ENCODE peak calls at places on chromosomes 12 and 14, in seven cellular contexts. One of them, this sample, is unnamed.
A peak's percentile ranks its signal among the peaks of the same experiment; 100 is the strongest.

GRCh38 chr12:124740691-124741137 is 123.0 kb downstream of the SCARB1 start:
- DNase-seq in lower leg skin: no peak
- DNase-seq in thoracic aorta: no peak
- DNase-seq in lung: no peak
- DNase-seq in fibroblast of pulmonary artery: peak; percentile 60
- DNase-seq in stomach: peak; percentile 78
- DNase-seq in mesothelial cell of epicardium: no peak
- DNase-seq in this sample: no peak

GRCh38 chr14:67457782-67458181 is 30.7 kb downstream of the TMEM229B start:
- DNase-seq in lower leg skin: no peak
- DNase-seq in thoracic aorta: no peak
- DNase-seq in lung: no peak
- DNase-seq in fibroblast of pulmonary artery: no peak
- DNase-seq in stomach: peak; percentile 31
- DNase-seq in mesothelial cell of epicardium: no peak
- DNase-seq in this sample: no peak

GRCh38 chr12:117498256-117498655 is 136.8 kb upstream of the NOS1 start:
- DNase-seq in lower leg skin: no peak
- DNase-seq in thoracic aorta: no peak
- DNase-seq in lung: no peak
- DNase-seq in fibroblast of pulmonary artery: no peak
- DNase-seq in stomach: no peak
- DNase-seq in mesothelial cell of epicardium: no peak
- DNase-seq in this sample: no peak

GRCh38 chr14:99254391-99255009 is 17.5 kb downstream of the BCL11B start:
- DNase-seq in lower leg skin: no peak
- DNase-seq in thoracic aorta: no peak
- DNase-seq in lung: no peak
- DNase-seq in fibroblast of pulmonary artery: no peak
- DNase-seq in stomach: no peak
- DNase-seq in mesothelial cell of epicardium: no peak
- DNase-seq in this sample: no peak

GRCh38 chr12:4211372-4211771 is 62.2 kb upstream of the CCND2 start:
- DNase-seq in lower leg skin: no peak
- DNase-seq in thoracic aorta: no peak
- DNase-seq in lung: no peak
- DNase-seq in fibroblast of pulmonary artery: no peak
- DNase-seq in stomach: no peak
- DNase-seq in mesothelial cell of epicardium: no peak
- DNase-seq in this sample: no peak

GRCh38 chr14:58966991-58967390 is 221.5 kb upstream of the DAAM1 start:
- DNase-seq in lower leg skin: no peak
- DNase-seq in thoracic aorta: no peak
- DNase-seq in lung: no peak
- DNase-seq in fibroblast of pulmonary artery: no peak
- DNase-seq in stomach: no peak
- DNase-seq in mesothelial cell of epicardium: no peak
- DNase-seq in this sample: no peak

GRCh38 chr12:50533203-50533584 is 28.4 kb downstream of the DIP2B start:
- DNase-seq in lower leg skin: no peak
- DNase-seq in thoracic aorta: no peak
- DNase-seq in lung: no peak
- DNase-seq in fibroblast of pulmonary artery: peak; percentile 41
- DNase-seq in stomach: no peak
- DNase-seq in mesothelial cell of epicardium: no peak
- DNase-seq in this sample: no peak

GRCh38 chr14:105495101-105495989 is 4.3 kb downstream of the TEDC1 start:
- DNase-seq in lower leg skin: no peak
- DNase-seq in thoracic aorta: no peak
- DNase-seq in lung: no peak
- DNase-seq in fibroblast of pulmonary artery: no peak
- DNase-seq in stomach: no peak
- DNase-seq in mesothelial cell of epicardium: no peak
- DNase-seq in this sample: peak; percentile 11

GRCh38 chr12:111628505-111629260 is 29.6 kb upstream of the ATXN2 start:
- DNase-seq in lower leg skin: no peak
- DNase-seq in thoracic aorta: no peak
- DNase-seq in lung: no peak
- DNase-seq in fibroblast of pulmonary artery: no peak
- DNase-seq in stomach: no peak
- DNase-seq in mesothelial cell of epicardium: no peak
- DNase-seq in this sample: no peak

GRCh38 chr12:75706786-75707605 is 195.6 kb upstream of the KRR1 start:
- DNase-seq in lower leg skin: no peak
- DNase-seq in thoracic aorta: no peak
- DNase-seq in lung: no peak
- DNase-seq in fibroblast of pulmonary artery: peak; percentile 86
- DNase-seq in stomach: no peak
- DNase-seq in mesothelial cell of epicardium: no peak
- DNase-seq in this sample: no peak

GRCh38 chr12:109888179-109889020 is 8.1 kb upstream of the GLTP start:
- DNase-seq in lower leg skin: peak; percentile 54
- DNase-seq in thoracic aorta: no peak
- DNase-seq in lung: no peak
- DNase-seq in fibroblast of pulmonary artery: peak; percentile 87
- DNase-seq in stomach: no peak
- DNase-seq in mesothelial cell of epicardium: no peak
- DNase-seq in this sample: peak; percentile 25

GRCh38 chr12:92363295-92364146 is 217.9 kb upstream of the BTG1 start:
- DNase-seq in lower leg skin: peak; percentile 39
- DNase-seq in thoracic aorta: no peak
- DNase-seq in lung: no peak
- DNase-seq in fibroblast of pulmonary artery: peak; percentile 3
- DNase-seq in stomach: no peak
- DNase-seq in mesothelial cell of epicardium: no peak
- DNase-seq in this sample: peak; percentile 35

GRCh38 chr12:26566670-26567069 is 266.3 kb downstream of the ITPR2 start:
- DNase-seq in lower leg skin: no peak
- DNase-seq in thoracic aorta: no peak
- DNase-seq in lung: no peak
- DNase-seq in fibroblast of pulmonary artery: no peak
- DNase-seq in stomach: no peak
- DNase-seq in mesothelial cell of epicardium: no peak
- DNase-seq in this sample: no peak

GRCh38 chr12:67630373-67631088 is 18.0 kb upstream of the DYRK2 start:
- DNase-seq in lower leg skin: peak; percentile 29
- DNase-seq in thoracic aorta: no peak
- DNase-seq in lung: no peak
- DNase-seq in fibroblast of pulmonary artery: peak; percentile 17
- DNase-seq in stomach: peak; percentile 45
- DNase-seq in mesothelial cell of epicardium: no peak
- DNase-seq in this sample: no peak

GRCh38 chr12:69052613-69053408 is 119.8 kb upstream of the CPM start:
- DNase-seq in lower leg skin: no peak
- DNase-seq in thoracic aorta: no peak
- DNase-seq in lung: peak; percentile 40
- DNase-seq in fibroblast of pulmonary artery: peak; percentile 82
- DNase-seq in stomach: no peak
- DNase-seq in mesothelial cell of epicardium: peak; percentile 40
- DNase-seq in this sample: no peak

GRCh38 chr12:69824956-69825355 is at the start of gene MYRFL:
- DNase-seq in lower leg skin: no peak
- DNase-seq in thoracic aorta: no peak
- DNase-seq in lung: no peak
- DNase-seq in fibroblast of pulmonary artery: no peak
- DNase-seq in stomach: no peak
- DNase-seq in mesothelial cell of epicardium: no peak
- DNase-seq in this sample: no peak

GRCh38 chr12:42143401-42144173 is 1.1 kb downstream of the GXYLT1 start:
- DNase-seq in lower leg skin: no peak
- DNase-seq in thoracic aorta: no peak
- DNase-seq in lung: no peak
- DNase-seq in fibroblast of pulmonary artery: peak; percentile 43
- DNase-seq in stomach: no peak
- DNase-seq in mesothelial cell of epicardium: no peak
- DNase-seq in this sample: no peak

GRCh38 chr12:15772405-15773018 is 16.7 kb downstream of the EPS8 start:
- DNase-seq in lower leg skin: no peak
- DNase-seq in thoracic aorta: no peak
- DNase-seq in lung: no peak
- DNase-seq in fibroblast of pulmonary artery: peak; percentile 47
- DNase-seq in stomach: no peak
- DNase-seq in mesothelial cell of epicardium: no peak
- DNase-seq in this sample: no peak

GRCh38 chr12:12399161-12399560 is 42.3 kb downstream of the BORCS5 start:
- DNase-seq in lower leg skin: no peak
- DNase-seq in thoracic aorta: no peak
- DNase-seq in lung: no peak
- DNase-seq in fibroblast of pulmonary artery: no peak
- DNase-seq in stomach: no peak
- DNase-seq in mesothelial cell of epicardium: no peak
- DNase-seq in this sample: no peak

GRCh38 chr12:12398026-12398859 is 41.4 kb downstream of the BORCS5 start:
- DNase-seq in lower leg skin: peak; percentile 77
- DNase-seq in thoracic aorta: peak; percentile 39
- DNase-seq in lung: peak; percentile 63
- DNase-seq in fibroblast of pulmonary artery: peak; percentile 98
- DNase-seq in stomach: no peak
- DNase-seq in mesothelial cell of epicardium: no peak
- DNase-seq in this sample: peak; percentile 79

GRCh38 chr12:12397184-12397583 is 40.3 kb downstream of the BORCS5 start:
- DNase-seq in lower leg skin: no peak
- DNase-seq in thoracic aorta: no peak
- DNase-seq in lung: no peak
- DNase-seq in fibroblast of pulmonary artery: no peak
- DNase-seq in stomach: no peak
- DNase-seq in mesothelial cell of epicardium: no peak
- DNase-seq in this sample: no peak

GRCh38 chr12:12400793-12401192 is 43.9 kb downstream of the BORCS5 start:
- DNase-seq in lower leg skin: no peak
- DNase-seq in thoracic aorta: no peak
- DNase-seq in lung: no peak
- DNase-seq in fibroblast of pulmonary artery: no peak
- DNase-seq in stomach: no peak
- DNase-seq in mesothelial cell of epicardium: no peak
- DNase-seq in this sample: no peak

GRCh38 chr12:12399906-12400305 is 43.0 kb downstream of the BORCS5 start:
- DNase-seq in lower leg skin: no peak
- DNase-seq in thoracic aorta: no peak
- DNase-seq in lung: no peak
- DNase-seq in fibroblast of pulmonary artery: no peak
- DNase-seq in stomach: no peak
- DNase-seq in mesothelial cell of epicardium: no peak
- DNase-seq in this sample: no peak
- TF ChIP-seq CTCF in lower leg skin: no peak
- TF ChIP-seq CTCF in thoracic aorta: no peak
- TF ChIP-seq CTCF in lung: no peak
- TF ChIP-seq CTCF in fibroblast of pulmonary artery: no peak
- TF ChIP-seq CTCF in stomach: no peak
- TF ChIP-seq CTCF in mesothelial cell of epicardium: no peak
- TF ChIP-seq CTCF in this sample: no peak

GRCh38 chr14:80608563-80608962 is 333.0 kb downstream of the CEP128 start:
- DNase-seq in lower leg skin: no peak
- DNase-seq in thoracic aorta: no peak
- DNase-seq in lung: no peak
- DNase-seq in fibroblast of pulmonary artery: no peak
- DNase-seq in stomach: no peak
- DNase-seq in mesothelial cell of epicardium: no peak
- DNase-seq in this sample: no peak

GRCh38 chr14:80606347-80606772 is 335.2 kb downstream of the CEP128 start:
- DNase-seq in lower leg skin: no peak
- DNase-seq in thoracic aorta: no peak
- DNase-seq in lung: no peak
- DNase-seq in fibroblast of pulmonary artery: peak; percentile 69
- DNase-seq in stomach: no peak
- DNase-seq in mesothelial cell of epicardium: no peak
- DNase-seq in this sample: no peak

GRCh38 chr14:80609055-80609454 is 332.5 kb downstream of the CEP128 start:
- DNase-seq in lower leg skin: no peak
- DNase-seq in thoracic aorta: no peak
- DNase-seq in lung: no peak
- DNase-seq in fibroblast of pulmonary artery: no peak
- DNase-seq in stomach: no peak
- DNase-seq in mesothelial cell of epicardium: no peak
- DNase-seq in this sample: no peak

GRCh38 chr14:80605536-80605935 is 336.0 kb downstream of the CEP128 start:
- DNase-seq in lower leg skin: no peak
- DNase-seq in thoracic aorta: no peak
- DNase-seq in lung: no peak
- DNase-seq in fibroblast of pulmonary artery: no peak
- DNase-seq in stomach: no peak
- DNase-seq in mesothelial cell of epicardium: no peak
- DNase-seq in this sample: no peak

GRCh38 chr14:80607430-80608200 is 333.9 kb downstream of the CEP128 start:
- DNase-seq in lower leg skin: no peak
- DNase-seq in thoracic aorta: no peak
- DNase-seq in lung: no peak
- DNase-seq in fibroblast of pulmonary artery: peak; percentile 75
- DNase-seq in stomach: no peak
- DNase-seq in mesothelial cell of epicardium: no peak
- DNase-seq in this sample: no peak
- TF ChIP-seq CTCF in lower leg skin: no peak
- TF ChIP-seq CTCF in thoracic aorta: no peak
- TF ChIP-seq CTCF in lung: no peak
- TF ChIP-seq CTCF in fibroblast of pulmonary artery: no peak
- TF ChIP-seq CTCF in stomach: no peak
- TF ChIP-seq CTCF in mesothelial cell of epicardium: no peak
- TF ChIP-seq CTCF in this sample: no peak

GRCh38 chr14:23951590-23952143 is 1.9 kb upstream of the DHRS4 start:
- DNase-seq in lower leg skin: no peak
- DNase-seq in thoracic aorta: no peak
- DNase-seq in lung: no peak
- DNase-seq in fibroblast of pulmonary artery: no peak
- DNase-seq in stomach: no peak
- DNase-seq in mesothelial cell of epicardium: no peak
- DNase-seq in this sample: no peak
- TF ChIP-seq CTCF in lower leg skin: no peak
- TF ChIP-seq CTCF in thoracic aorta: no peak
- TF ChIP-seq CTCF in lung: no peak
- TF ChIP-seq CTCF in fibroblast of pulmonary artery: no peak
- TF ChIP-seq CTCF in stomach: no peak
- TF ChIP-seq CTCF in mesothelial cell of epicardium: no peak
- TF ChIP-seq CTCF in this sample: no peak

DNA sequence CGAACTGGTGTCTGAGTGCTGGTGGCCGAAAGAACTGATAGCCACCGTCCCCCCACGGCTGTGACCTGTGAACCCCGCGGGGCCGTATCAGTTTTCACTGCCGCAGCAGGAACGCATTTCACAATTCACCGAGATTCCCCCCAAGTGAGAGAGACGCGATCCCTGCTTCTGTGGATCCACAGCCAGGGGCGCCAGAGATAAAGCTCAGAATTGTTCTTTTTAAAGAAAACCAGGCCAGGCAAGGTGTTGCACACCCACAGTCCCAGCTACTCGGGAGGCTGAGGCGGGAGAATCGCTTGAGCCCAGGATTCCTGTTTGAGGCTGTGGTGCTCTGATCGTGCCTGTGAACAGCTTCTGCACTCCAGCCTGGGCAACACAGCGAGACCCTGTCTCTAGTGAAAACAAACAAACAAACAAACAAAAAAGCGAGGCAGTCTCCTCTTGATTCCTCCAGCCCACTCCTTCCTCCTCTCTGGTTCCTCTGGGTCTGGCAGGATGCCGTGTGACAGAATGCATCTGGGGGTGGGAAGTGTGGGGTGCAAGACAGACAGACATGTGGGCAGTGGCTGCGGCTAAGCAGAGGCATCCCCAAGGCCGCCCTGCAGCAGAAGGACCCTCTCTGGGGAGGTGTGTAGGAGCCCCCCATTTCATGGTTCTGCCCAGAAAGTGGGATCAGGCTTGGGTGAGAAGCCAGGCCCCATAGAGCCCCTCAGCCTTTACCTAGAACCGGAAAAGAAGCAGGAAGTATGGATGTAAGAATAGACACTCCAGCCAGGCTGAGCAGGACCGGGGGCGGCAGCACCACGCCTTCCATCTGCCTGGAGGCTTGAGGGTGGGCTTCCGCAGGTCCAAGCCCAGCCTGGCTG is 39.2 kb upstream of the PPP1R13B start:
- DNase-seq in lower leg skin: no peak
- DNase-seq in thoracic aorta: no peak
- DNase-seq in lung: no peak
- DNase-seq in fibroblast of pulmonary artery: peak; percentile 33
- DNase-seq in stomach: no peak
- DNase-seq in mesothelial cell of epicardium: no peak
- DNase-seq in this sample: no peak
- TF ChIP-seq CTCF in lower leg skin: no peak
- TF ChIP-seq CTCF in thoracic aorta: no peak
- TF ChIP-seq CTCF in lung: no peak
- TF ChIP-seq CTCF in fibroblast of pulmonary artery: peak; percentile 52
- TF ChIP-seq CTCF in stomach: no peak
- TF ChIP-seq CTCF in mesothelial cell of epicardium: no peak
- TF ChIP-seq CTCF in this sample: no peak